ENCODE peak calls at places on chromosome 7, in four cellular contexts. Q, O, N and F are unnamed samples.

GRCh38 chr7:79789584-79790345 is 336.3 kb upstream of the MAGI2 start:
- DNase-seq in N (no peak), Q (peak; percentile 68), O (peak; percentile 88), F (no peak)

GRCh38 chr7:39153647-39154046 is 175.9 kb downstream of the POU6F2 start:
- DNase-seq in N (no peak), Q (no peak), O (no peak), F (no peak)

GRCh38 chr7:43071604-43072003 is 40.8 kb upstream of the HECW1 start:
- DNase-seq in Q (peak; percentile 1), O (peak; percentile 21), N (no peak), F (peak; percentile 51)

GRCh38 chr7:74475987-74476350 is 22.3 kb downstream of the GTF2IRD1 start:
- DNase-seq in N (no peak), O (no peak), Q (no peak), F (no peak)

GRCh38 chr7:134991469-134992339 is 5.4 kb downstream of the AGBL3 start:
- DNase-seq in N (peak; percentile 8), O (peak; percentile 27), Q (no peak), F (peak; percentile 24)

GRCh38 chr7:120742370-120742769 is 115.6 kb downstream of the TSPAN12 start:
- DNase-seq in Q (no peak), O (no peak), N (no peak), F (peak; percentile 80)

GRCh38 chr7:42097756-42098155 is 139.3 kb downstream of the GLI3 start:
- DNase-seq in Q (peak; percentile 89), O (peak; percentile 80), N (no peak), F (peak; percentile 79)

GRCh38 chr7:771241-772004 is 44.3 kb upstream of the PRKAR1B start:
- DNase-seq in O (peak; percentile 63), Q (peak; percentile 31), N (peak; percentile 20), F (no peak)

GRCh38 chr7:123673752-123674398 is 18.2 kb downstream of the LMOD2 start:
- DNase-seq in Q (no peak), O (no peak), N (no peak), F (peak; percentile 33)

GRCh38 chr7:214410-215212 is 22.2 kb downstream of the FAM20C start:
- DNase-seq in Q (peak; percentile 81), N (no peak), O (no peak), F (no peak)

GRCh38 chr7:93055543-93056107 is 62.2 kb downstream of the SAMD9 start:
- DNase-seq in O (peak; percentile 64), Q (peak; percentile 62), N (peak; percentile 50), F (no peak)

GRCh38 chr7:129066290-129067131 is 11.6 kb upstream of the TNPO3 start:
- DNase-seq in N (no peak), O (peak; percentile 73), Q (peak; percentile 77), F (peak; percentile 54)

GRCh38 chr7:158582089-158582456 is 5.5 kb downstream of the PTPRN2 start:
- DNase-seq in O (no peak), N (no peak), Q (no peak), F (no peak)

GRCh38 chr7:42511027-42511426 is 274.0 kb upstream of the GLI3 start:
- DNase-seq in Q (no peak), N (no peak), O (peak; percentile 16), F (no peak)

GRCh38 chr7:83528925-83529423 is 120.0 kb downstream of the SEMA3E start:
- DNase-seq in Q (no peak), N (no peak), O (no peak), F (no peak)

DNA sequence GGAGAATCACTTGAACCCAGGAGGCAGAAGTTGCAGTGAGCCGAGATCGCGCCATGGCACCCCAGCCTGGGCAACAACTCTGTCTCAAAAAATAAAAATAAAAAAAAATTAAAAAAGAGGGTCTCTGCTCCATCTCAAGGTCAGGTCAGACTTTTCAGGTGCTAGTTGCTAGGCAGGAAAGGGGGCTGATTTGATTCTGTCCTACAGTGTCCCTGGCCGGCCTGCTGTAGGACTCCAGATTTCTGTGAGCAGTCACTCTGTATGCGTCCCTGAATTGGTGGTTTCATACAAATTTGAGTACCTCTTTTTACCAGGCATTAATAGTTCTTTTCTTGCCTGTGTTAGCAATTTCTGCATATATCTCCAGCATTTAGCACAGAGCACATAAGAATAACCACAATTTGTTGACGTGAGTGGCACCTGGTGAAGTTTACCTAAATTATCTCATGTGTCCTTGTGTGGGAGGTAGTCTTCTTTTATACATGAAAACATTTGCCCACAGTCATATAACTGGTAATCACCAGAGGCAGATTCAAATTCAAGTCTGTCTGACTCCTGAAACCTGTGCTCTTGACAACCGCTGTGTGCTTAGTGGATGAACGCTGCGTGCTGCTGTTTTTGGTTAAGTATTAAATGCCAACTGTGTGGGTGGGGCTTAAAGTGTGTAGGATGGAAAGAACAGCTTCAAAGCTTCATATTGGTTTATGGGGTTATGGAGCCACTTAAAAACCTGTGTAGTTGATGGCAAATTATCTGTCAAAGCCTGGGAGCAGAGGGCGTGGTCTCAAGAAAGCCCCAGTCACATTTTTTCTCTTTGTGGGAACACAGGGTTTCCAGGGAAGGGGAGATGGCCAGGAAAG is 3.2 kb upstream of the ZNF775 start:
- DNase-seq in N (peak; percentile 60), Q (no peak), O (no peak), F (no peak)
- H3K27ac ChIP-seq in N (peak overlapping the region; percentile 67), Q (no peak overlapping the region), O (peak overlapping the region; percentile 92), F (no peak overlapping the region)

DNA sequence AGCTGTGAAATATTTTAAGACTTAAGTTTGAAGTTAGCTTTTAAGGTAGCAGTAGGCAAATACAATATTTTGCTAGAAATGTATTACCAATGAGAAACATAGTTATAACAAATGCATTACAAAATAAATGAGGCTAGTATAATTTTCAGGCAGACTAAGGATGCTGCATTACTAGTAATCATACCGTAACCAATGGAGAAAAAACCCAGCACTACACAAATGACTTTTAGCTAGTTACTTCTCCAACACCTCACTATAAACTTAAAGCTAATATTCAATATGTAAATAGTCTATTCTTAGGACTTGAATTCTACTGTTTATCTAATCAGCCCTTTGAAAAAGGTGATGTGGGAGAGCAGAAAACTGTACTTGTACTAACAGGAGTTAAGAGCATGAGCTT is 285.3 kb upstream of the KLF14 start:
- DNase-seq in N (no peak), Q (no peak), O (no peak), F (no peak)
- H3K27ac ChIP-seq in N (no peak overlapping the region), Q (no peak overlapping the region), O (no peak overlapping the region), F (no peak overlapping the region)

DNA sequence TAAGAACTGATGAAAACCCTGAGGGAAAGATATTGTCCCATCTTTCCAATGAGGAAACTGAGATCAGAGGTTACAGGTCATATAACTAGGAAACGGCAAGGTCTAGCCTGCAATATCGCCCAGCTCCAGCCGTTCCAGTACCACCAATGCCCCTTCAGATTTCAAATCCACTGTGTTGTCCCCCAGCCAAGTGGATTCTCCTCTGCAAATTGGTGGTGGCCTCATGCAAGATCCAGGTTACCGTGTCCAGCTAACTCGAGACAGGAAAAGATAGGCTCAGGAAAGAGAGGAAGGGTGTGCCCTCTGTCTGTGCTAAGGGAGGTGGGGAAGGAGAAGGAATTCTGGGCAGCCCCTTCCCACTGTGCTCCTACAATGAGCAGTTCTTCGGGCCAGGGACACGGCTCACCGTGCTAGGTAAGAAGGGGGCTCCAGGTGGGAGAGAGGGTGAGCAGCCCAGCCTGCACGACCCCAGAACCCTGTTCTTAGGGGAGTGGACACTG is 25.3 kb downstream of the PRSS2 start:
- DNase-seq in N (no peak), Q (no peak), O (no peak), F (no peak)
- H3K27ac ChIP-seq in N (peak overlapping the region; percentile 97), Q (no peak overlapping the region), O (no peak overlapping the region), F (no peak overlapping the region)

DNA sequence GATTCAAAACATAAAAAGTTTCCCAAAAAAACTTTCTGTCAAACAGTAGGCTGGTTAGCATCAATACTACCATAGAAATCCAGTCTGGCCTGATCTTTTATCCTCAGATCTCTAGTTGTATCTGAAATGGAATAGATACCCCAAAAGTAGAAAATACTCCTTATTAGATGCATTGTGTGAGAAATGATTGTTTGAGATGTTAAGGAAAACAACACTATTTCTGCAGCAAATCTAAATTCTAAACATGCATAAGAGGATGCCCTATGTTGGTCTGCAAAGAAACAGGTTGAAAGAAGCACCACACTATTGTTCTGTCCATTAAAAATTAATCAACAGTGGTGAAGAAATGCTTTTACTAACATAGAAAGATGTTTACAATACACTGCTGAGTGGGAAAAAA is 121.0 kb downstream of the NPY start:
- DNase-seq in O (no peak), N (no peak), Q (no peak), F (no peak)
- H3K27ac ChIP-seq in O (no peak overlapping the region), N (no peak overlapping the region), Q (no peak overlapping the region), F (no peak overlapping the region)

DNA sequence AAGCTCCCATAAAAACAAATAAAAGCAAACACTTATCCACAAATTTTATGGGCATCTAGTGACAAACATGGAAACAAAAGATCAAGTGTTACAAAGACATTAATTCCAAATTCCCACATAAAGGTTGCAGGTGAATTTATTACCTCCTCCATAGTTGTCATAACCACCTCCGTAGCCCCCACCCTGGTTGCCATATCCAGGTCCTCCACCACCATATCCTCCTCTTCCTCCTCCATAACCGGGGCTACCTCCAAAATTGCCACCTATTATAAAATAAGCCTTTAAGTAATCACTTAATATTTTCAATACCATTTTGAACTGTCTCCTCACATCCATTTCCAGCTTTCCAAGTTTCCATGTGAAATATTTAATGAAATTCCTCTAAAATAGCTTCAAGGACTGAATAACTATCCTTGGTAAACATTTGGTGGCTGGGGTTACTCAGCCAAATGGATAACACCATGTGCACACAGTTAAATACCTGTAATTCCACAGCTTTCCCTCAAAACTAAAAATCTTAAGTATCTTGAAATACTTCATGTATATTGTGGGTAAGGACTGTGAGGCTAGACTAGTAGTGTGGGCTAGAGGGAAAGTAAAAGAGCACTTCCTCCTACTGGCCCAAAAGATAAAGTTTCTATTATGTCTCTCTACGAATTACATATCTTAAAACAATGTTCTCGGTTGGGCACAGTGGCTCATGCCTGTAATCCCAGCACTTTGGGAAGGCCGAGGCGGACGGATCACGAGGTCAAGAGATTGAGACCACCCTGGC is 6.9 kb downstream of the HNRNPA2B1 start:
- DNase-seq in Q (no peak), O (no peak), N (no peak), F (no peak)
- H3K27ac ChIP-seq in Q (no peak overlapping the region), O (peak overlapping the region; percentile 16), N (no peak overlapping the region), F (no peak overlapping the region)

GRCh38 chr7:19112290-19113000 is 5.0 kb downstream of the TWIST1 start:
- DNase-seq in N (no peak), O (peak; percentile 78), Q (peak; percentile 57), F (no peak)
- H3K27ac ChIP-seq in N (no peak overlapping the region), O (no peak overlapping the region), Q (no peak overlapping the region), F (no peak overlapping the region)

GRCh38 chr7:51321961-51322515 is 5.4 kb upstream of the COBL start:
- DNase-seq in Q (no peak), O (no peak), N (no peak), F (no peak)

GRCh38 chr7:51326646-51327286 is 10.2 kb upstream of the COBL start:
- DNase-seq in N (no peak), Q (no peak), O (no peak), F (no peak)

GRCh38 chr7:51325937-51326336 is 9.3 kb upstream of the COBL start:
- DNase-seq in Q (no peak), N (no peak), O (no peak), F (no peak)

GRCh38 chr7:51325231-51325630 is 8.6 kb upstream of the COBL start:
- DNase-seq in Q (no peak), N (no peak), O (no peak), F (no peak)

GRCh38 chr7:51324206-51324884 is 7.7 kb upstream of the COBL start:
- DNase-seq in N (no peak), O (peak; percentile 26), Q (no peak), F (no peak)
- H3K27ac ChIP-seq in N (no peak overlapping the region), O (no peak overlapping the region), Q (no peak overlapping the region), F (no peak overlapping the region)

DNA sequence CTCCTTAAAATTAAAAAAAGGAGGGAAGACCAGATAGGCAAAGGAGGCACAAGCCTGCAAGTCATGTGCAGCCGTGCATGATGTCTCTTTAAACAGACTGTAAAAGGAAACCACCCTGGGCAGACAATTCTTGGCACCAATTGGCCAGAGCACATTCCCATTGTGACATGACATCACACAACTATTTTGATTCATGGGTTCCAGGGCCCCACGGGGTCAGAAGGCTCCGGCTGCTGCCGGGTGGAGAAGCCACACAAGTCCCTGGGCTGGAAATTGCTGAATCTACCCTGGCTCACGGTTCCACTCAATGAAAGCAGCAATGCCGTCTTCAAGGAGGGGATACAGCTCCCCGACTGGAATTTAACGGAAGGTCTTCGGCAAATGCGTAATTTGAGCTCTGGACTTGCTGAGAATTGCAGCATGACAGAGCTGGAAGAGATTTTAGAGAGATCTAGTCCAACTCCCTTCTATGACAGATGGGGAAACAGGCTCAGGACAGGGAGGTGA is 140.5 kb downstream of the PRKAG2 start:
- DNase-seq in Q (peak; percentile 96), O (peak; percentile 92), N (no peak), F (peak; percentile 97)
- H3K27ac ChIP-seq in Q (peak overlapping the region; percentile 82), O (peak overlapping the region; percentile 91), N (peak overlapping the region; percentile 23), F (peak overlapping the region; percentile 90)